ENCODE peak calls at places on chromosomes 16 and 17, in four cellular contexts. W, J, M and G are unnamed samples.

GRCh38 chr16:27452569-27453475 is 50.8 kb downstream of the IL21R start:
- DNase-seq in W (no peak), J (peak), M (no peak), G (no peak)

GRCh38 chr17:76477576-76477975 is 10.2 kb downstream of the AANAT start:
- DNase-seq in W (no peak), J (no peak), M (no peak), G (no peak)

GRCh38 chr17:38333635-38334295 is 10.0 kb downstream of the GPR179 start:
- DNase-seq in W (peak), J (no peak), M (peak), G (peak)

GRCh38 chr17:13244511-13244910 is 226.7 kb upstream of the ELAC2 start:
- DNase-seq in W (no peak), J (no peak), M (no peak), G (no peak)

GRCh38 chr17:8013731-8014557 is 11.5 kb downstream of the GUCY2D start:
- DNase-seq in W (no peak), J (no peak), M (no peak), G (no peak)

GRCh38 chr16:69812213-69813014 is 50.3 kb downstream of the WWP2 start:
- DNase-seq in W (no peak), J (no peak), M (peak), G (no peak)

GRCh38 chr16:72221216-72221995 is 49.5 kb upstream of the PMFBP1 start:
- DNase-seq in W (no peak), J (no peak), M (no peak), G (no peak)

GRCh38 chr17:61405047-61405685 is 5.5 kb downstream of the TBX2 start:
- DNase-seq in W (no peak), J (no peak), M (no peak), G (peak)

GRCh38 chr16:89502319-89502843 is 5.8 kb upstream of the SPG7 start:
- DNase-seq in W (no peak), J (no peak), M (peak), G (no peak)

GRCh38 chr16:58086381-58087208 is 42.6 kb downstream of the CFAP20 start:
- DNase-seq in W (no peak), J (no peak), M (no peak), G (no peak)

GRCh38 chr17:50618300-50618699 is 16.4 kb upstream of the ABCC3 start:
- DNase-seq in W (no peak), J (no peak), M (no peak), G (no peak)

GRCh38 chr16:17205279-17206139 is 265.3 kb downstream of the XYLT1 start:
- DNase-seq in W (no peak), J (no peak), M (no peak), G (no peak)

GRCh38 chr16:75044800-75045361 is 46.1 kb downstream of the ZNRF1 start:
- DNase-seq in W (no peak), J (no peak), M (no peak), G (no peak)

GRCh38 chr17:73566905-73567782 is 77.1 kb downstream of the SDK2 start:
- DNase-seq in W (no peak), J (no peak), M (no peak), G (no peak)

GRCh38 chr16:87850009-87851006 is 19.0 kb downstream of the SLC7A5 start:
- DNase-seq in W (peak), J (no peak), M (peak), G (peak)

GRCh38 chr16:53541326-53541725 is 38.3 kb upstream of the AKTIP start:
- DNase-seq in W (no peak), J (no peak), M (no peak), G (no peak)

GRCh38 chr17:48831549-48831883 is 681 bp downstream of the CALCOCO2 start:
- DNase-seq in W (no peak), J (no peak), M (no peak), G (no peak)

GRCh38 chr16:82379601-82380000 is 209.6 kb upstream of the MPHOSPH6 start:
- DNase-seq in W (no peak), J (no peak), M (no peak), G (no peak)

GRCh38 chr17:27733771-27734170 is 66.6 kb downstream of the NOS2 start:
- DNase-seq in W (no peak), J (no peak), M (no peak), G (no peak)

GRCh38 chr16:89721644-89722391 is 481 bp downstream of the ZNF276 start:
- DNase-seq in W (peak), J (no peak), M (no peak), G (no peak)

GRCh38 chr17:60817187-60817586 is 139.5 kb downstream of the BCAS3 start:
- DNase-seq in W (no peak), J (no peak), M (no peak), G (no peak)

GRCh38 chr17:65013613-65014391 is 42.7 kb downstream of the GNA13 start:
- DNase-seq in W (peak), J (no peak), M (no peak), G (no peak)

GRCh38 chr17:34634551-34635160 is 55.3 kb downstream of the TMEM132E start:
- DNase-seq in W (no peak), J (no peak), M (no peak), G (no peak)

GRCh38 chr16:74591914-74592650 is 14.8 kb downstream of the GLG1 start:
- DNase-seq in W (peak), J (no peak), M (no peak), G (no peak)

GRCh38 chr17:38870259-38871165 is 654 bp downstream of the LASP1 start:
- DNase-seq in W (peak), J (no peak), M (peak), G (peak)

GRCh38 chr17:77719806-77720205 is 238.7 kb upstream of the TNRC6C start:
- DNase-seq in W (no peak), J (no peak), M (no peak), G (no peak)

GRCh38 chr17:77716289-77716929 is 242.1 kb upstream of the TNRC6C start:
- DNase-seq in W (no peak), J (no peak), M (no peak), G (no peak)

GRCh38 chr17:77718669-77718961 is 239.9 kb upstream of the TNRC6C start:
- DNase-seq in W (no peak), J (no peak), M (no peak), G (no peak)

GRCh38 chr17:77720946-77721822 is 237.3 kb upstream of the TNRC6C start:
- DNase-seq in W (no peak), J (no peak), M (no peak), G (no peak)

DNA sequence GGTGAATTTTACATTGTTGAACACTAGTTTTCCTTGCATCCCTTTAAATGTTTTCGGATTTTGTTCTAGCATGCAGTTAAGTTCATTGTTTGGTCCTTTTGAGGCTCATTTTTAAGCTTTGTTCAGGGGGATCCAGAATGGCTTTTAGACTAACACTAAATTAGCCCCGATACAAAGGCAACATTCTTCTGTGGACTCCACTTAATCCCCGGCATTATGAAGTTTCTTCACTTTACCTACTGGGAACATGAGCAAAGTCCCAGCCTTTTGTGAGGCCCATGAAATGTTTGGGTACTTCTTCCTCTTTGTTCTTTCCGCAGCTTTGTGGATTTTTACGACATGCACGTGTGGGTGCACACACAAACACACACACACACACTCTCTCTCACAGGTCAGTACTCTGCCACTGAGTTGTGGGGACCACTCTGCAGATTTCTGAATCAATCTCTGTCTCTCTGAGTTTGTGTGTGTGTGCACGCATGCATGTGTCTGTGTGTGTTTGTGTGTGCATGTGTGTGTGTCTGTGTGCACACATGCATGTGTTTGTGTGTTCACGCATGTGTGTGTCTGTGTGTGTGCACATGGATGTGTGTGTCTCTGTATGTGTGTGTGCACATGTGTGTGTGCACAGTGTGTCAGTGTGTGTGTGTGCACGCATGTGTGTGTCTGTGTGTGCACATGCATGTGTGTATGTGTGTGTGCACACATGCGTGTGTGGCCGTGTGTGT is 240.4 kb upstream of the TNRC6C start:
- DNase-seq in W (no peak), J (no peak), M (no peak), G (no peak)
- TF ChIP-seq SPI1 in W (no peak), J (no peak), M (no peak), G (no peak)

DNA sequence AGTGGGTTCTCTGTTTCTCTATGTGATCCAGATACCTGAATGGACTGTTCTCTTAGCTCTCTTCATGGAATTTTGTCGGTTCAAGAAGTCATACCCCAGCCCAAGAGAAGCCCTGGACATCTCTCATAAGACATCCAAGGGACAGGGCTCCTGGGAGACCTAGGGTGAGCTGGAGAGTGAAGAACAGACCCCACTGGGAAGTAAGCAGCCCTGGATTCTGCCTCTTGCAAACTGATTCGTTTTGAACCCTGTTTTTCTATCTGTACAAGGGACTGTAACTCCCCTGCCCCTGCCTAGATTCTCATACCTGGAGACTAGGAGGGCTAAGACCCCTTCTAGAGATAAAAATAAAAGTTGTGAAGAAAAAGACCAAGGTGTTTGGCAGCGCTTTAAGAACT is 460 bp downstream of the CCL3L1 start:
- DNase-seq in W (no peak), J (no peak), M (no peak), G (no peak)
- TF ChIP-seq SPI1 in W (no peak), J (no peak), M (no peak), G (no peak)

GRCh38 chr17:15185625-15185991 is 79.5 kb downstream of the PMP22 start:
- DNase-seq in W (peak), J (no peak), M (no peak), G (no peak)
- TF ChIP-seq SPI1 in W (no peak), J (no peak), M (no peak), G (no peak)

GRCh38 chr16:62240722-62241121 is 204.5 kb upstream of the CDH8 start:
- DNase-seq in W (no peak), J (no peak), M (no peak), G (no peak)
- TF ChIP-seq SPI1 in W (no peak), J (no peak), M (no peak), G (no peak)

GRCh38 chr17:29167393-29168078 is 12.7 kb downstream of the MYO18A start:
- DNase-seq in W (no peak), J (no peak), M (no peak), G (no peak)
- TF ChIP-seq SPI1 in W (no peak), J (no peak), M (no peak), G (no peak)